ENCODE peak calls at places on chromosome 1, in five cellular contexts. G is occipital lobe, B is B cell, L is ACHN, E is HFFc6. P is an unnamed sample.
A peak's percentile ranks its signal among the peaks of the same experiment; 100 is the strongest.

GRCh38 chr1:151680812-151681211 is 35.8 kb downstream of the CELF3 start:
- DNase-seq in G (no peak), B (no peak), L (peak; percentile 89), E (peak; percentile 85), P (no peak)

GRCh38 chr1:153023109-153023508 is 7.9 kb upstream of the SPRR1B start:
- DNase-seq in G (no peak), B (no peak), L (no peak), E (no peak), P (no peak)

GRCh38 chr1:9279172-9279840 is 13.4 kb upstream of the SPSB1 start:
- DNase-seq in G (no peak), B (no peak), L (no peak), E (no peak), P (no peak)

GRCh38 chr1:203871114-203871875 is 9.9 kb downstream of the SNRPE start:
- DNase-seq in G (peak; percentile 47), B (peak; percentile 19), L (peak; percentile 81), E (peak; percentile 79), P (peak; percentile 79)

GRCh38 chr1:213693864-213694263 is 293.9 kb upstream of the PROX1 start:
- DNase-seq in G (no peak), B (no peak), L (no peak), E (no peak), P (no peak)

GRCh38 chr1:5886140-5886483 is 106.1 kb downstream of the NPHP4 start:
- DNase-seq in G (no peak), B (no peak), L (no peak), E (no peak), P (no peak)

GRCh38 chr1:47906466-47907191 is 90.6 kb downstream of the TRABD2B start:
- DNase-seq in G (no peak), B (no peak), L (no peak), E (no peak), P (no peak)

GRCh38 chr1:175922254-175922881 is 179.0 kb upstream of the TNR start:
- DNase-seq in G (no peak), B (no peak), L (no peak), E (no peak), P (no peak)

GRCh38 chr1:188668083-188668482 is 1809.6 kb downstream of the BRINP3 start:
- DNase-seq in G (no peak), B (no peak), L (peak; percentile 8), E (no peak), P (no peak)

GRCh38 chr1:237012789-237013383 is 8.6 kb upstream of the MT1HL1 start:
- DNase-seq in G (no peak), B (no peak), L (peak; percentile 79), E (no peak), P (no peak)

GRCh38 chr1:212593696-212594335 is 14.7 kb upstream of the ATF3 start:
- DNase-seq in G (no peak), B (no peak), L (no peak), E (no peak), P (no peak)

GRCh38 chr1:167663002-167663772 is 33.2 kb downstream of the RCSD1 start:
- DNase-seq in G (peak; percentile 34), B (no peak), L (peak; percentile 57), E (peak; percentile 48), P (no peak)

GRCh38 chr1:109274533-109275476 is 8.1 kb downstream of the PSRC1 start:
- DNase-seq in G (no peak), B (no peak), L (peak; percentile 61), E (peak; percentile 55), P (peak; percentile 64)

GRCh38 chr1:119139393-119139792 is 1.1 kb downstream of the WARS2 start:
- DNase-seq in G (no peak), B (peak; percentile 57), L (no peak), E (no peak), P (no peak)

GRCh38 chr1:42168798-42169197 is 4.3 kb upstream of the GUCA2A start:
- DNase-seq in G (no peak), B (no peak), L (no peak), E (no peak), P (no peak)

GRCh38 chr1:65224681-65225091 is 76.7 kb downstream of the AK4 start:
- DNase-seq in G (no peak), B (no peak), L (no peak), E (no peak), P (no peak)

GRCh38 chr1:180901221-180901990 is 11.3 kb upstream of the KIAA1614 start:
- DNase-seq in G (no peak), B (no peak), L (no peak), E (no peak), P (no peak)

GRCh38 chr1:236848274-236848925 is 53.3 kb downstream of the MTR start:
- DNase-seq in G (no peak), B (no peak), L (no peak), E (no peak), P (no peak)

GRCh38 chr1:57770772-57771171 is 346.9 kb upstream of the DAB1 start:
- DNase-seq in G (no peak), B (peak; percentile 0), L (peak; percentile 15), E (no peak), P (peak; percentile 8)

GRCh38 chr1:226708967-226709396 is 30.1 kb downstream of the ITPKB start:
- DNase-seq in G (no peak), B (no peak), L (no peak), E (no peak), P (no peak)

GRCh38 chr1:147451628-147452027 is 89.7 kb upstream of the BCL9 start:
- DNase-seq in G (no peak), B (no peak), L (no peak), E (no peak), P (no peak)

GRCh38 chr1:85681087-85681486 is 27.1 kb downstream of the ZNHIT6 start:
- DNase-seq in G (no peak), B (no peak), L (peak; percentile 30), E (no peak), P (no peak)

GRCh38 chr1:217494767-217495166 is 136.1 kb downstream of the GPATCH2 start:
- DNase-seq in G (no peak), B (no peak), L (no peak), E (no peak), P (no peak)

GRCh38 chr1:8671313-8671917 is 146.0 kb downstream of the RERE start:
- DNase-seq in G (no peak), B (peak; percentile 69), L (peak; percentile 66), E (peak; percentile 59), P (peak; percentile 37)

GRCh38 chr1:36864182-36865079 is 169.9 kb downstream of the GRIK3 start:
- DNase-seq in G (no peak), B (peak; percentile 14), L (peak; percentile 4), E (no peak), P (peak; percentile 79)

GRCh38 chr1:199546323-199546722 is 481.2 kb upstream of the NR5A2 start:
- DNase-seq in G (no peak), B (no peak), L (peak; percentile 49), E (peak; percentile 51), P (no peak)

GRCh38 chr1:197924516-197925123 is 7.4 kb downstream of the LHX9 start:
- DNase-seq in G (no peak), B (peak; percentile 57), L (peak; percentile 73), E (peak; percentile 61), P (peak; percentile 73)

GRCh38 chr1:228940931-228941330 is 205.7 kb downstream of the RHOU start:
- DNase-seq in G (no peak), B (no peak), L (no peak), E (no peak), P (no peak)

GRCh38 chr1:50348449-50349241 is 74.6 kb downstream of the DMRTA2 start:
- DNase-seq in G (peak; percentile 22), B (peak; percentile 58), L (peak; percentile 62), E (peak; percentile 64), P (peak; percentile 85)

GRCh38 chr1:6262570-6263420 is 1.9 kb upstream of the GPR153 start:
- DNase-seq in G (no peak), B (no peak), L (no peak), E (no peak), P (peak; percentile 71)

GRCh38 chr1:209805341-209805781 is 581 bp downstream of the IRF6 start:
- DNase-seq in G (no peak), B (no peak), L (no peak), E (no peak), P (peak; percentile 81)